ENCODE peak calls at places on chromosome 1, in eight cellular contexts. D, O, M, J, V, B, N and C are unnamed samples.

GRCh38 chr1:24898152-24898908 is 31.7 kb downstream of the RUNX3 start:
- DNase-seq in N (peak; percentile 69), J (peak; percentile 77), B (no peak), D (peak; percentile 60), M (peak; percentile 82), O (peak; percentile 43), V (peak; percentile 47), C (peak; percentile 31)

GRCh38 chr1:150161747-150162581 is 12.2 kb downstream of the PLEKHO1 start:
- DNase-seq in B (no peak), M (no peak), J (no peak), N (no peak), D (no peak), O (no peak), V (peak; percentile 65), C (no peak)

GRCh38 chr1:211637066-211637465 is 38.4 kb downstream of the NEK2 start:
- DNase-seq in O (no peak), B (no peak), J (no peak), M (peak; percentile 33), D (no peak), V (no peak), N (no peak), C (no peak)

GRCh38 chr1:37887986-37888700 is 28.8 kb upstream of the MTF1 start:
- DNase-seq in J (peak; percentile 4), B (no peak), M (no peak), N (no peak), V (no peak), D (no peak), O (no peak), C (no peak)

GRCh38 chr1:232511172-232511571 is 118.8 kb downstream of the SIPA1L2 start:
- DNase-seq in D (no peak), J (no peak), O (no peak), M (no peak), N (no peak), V (peak; percentile 10), B (no peak), C (no peak)

GRCh38 chr1:234239515-234239914 is 133.7 kb upstream of the COA6 start:
- DNase-seq in M (no peak), J (no peak), D (no peak), V (no peak), O (no peak), B (no peak), N (no peak), C (no peak)

GRCh38 chr1:175887981-175888428 is 144.6 kb upstream of the TNR start:
- DNase-seq in D (peak; percentile 78), V (peak; percentile 60), N (peak; percentile 88), O (peak; percentile 72), B (peak; percentile 36), M (no peak), J (no peak), C (peak; percentile 67)

GRCh38 chr1:23434260-23434775 is 9.8 kb upstream of the TCEA3 start:
- DNase-seq in B (no peak), V (no peak), N (no peak), O (no peak), D (no peak), M (no peak), J (no peak), C (no peak)